ENCODE peak calls at places on chromosomes 2 and 18, in seven cellular contexts. N, B, T, Z, O, Y and R are unnamed samples. For H3K4me1, the result is how much of the 10 kb centered on the place peaks cover.

GRCh38 chr2:98040331-98040939 is 44.7 kb upstream of the TMEM131 start:
- DNase-seq in O (no peak), B (no peak), N (no peak), Y (no peak), Z (no peak), T (no peak), R (no peak)

GRCh38 chr2:161243873-161244272 is 64.4 kb upstream of the PSMD14 start:
- DNase-seq in N (peak), Y (peak), Z (peak), B (no peak), T (no peak), O (no peak), R (no peak)

GRCh38 chr2:196077821-196078220 is 9.2 kb upstream of the DNAH7 start:
- DNase-seq in Y (no peak), T (no peak), B (no peak), O (no peak), N (no peak), Z (no peak), R (no peak)

GRCh38 chr2:223970343-223971128 is 13.3 kb downstream of the MRPL44 start:
- DNase-seq in Z (peak), Y (peak), N (peak), B (peak), T (peak), O (peak), R (peak)

GRCh38 chr18:2223859-2224258 is 347.4 kb downstream of the METTL4 start:
- DNase-seq in O (peak), Y (peak), Z (no peak), B (no peak), N (peak), T (no peak), R (peak)

GRCh38 chr2:200450288-200450687 is 59.6 kb downstream of the KCTD18 start:
- DNase-seq in O (no peak), N (no peak), Z (no peak), B (no peak), Y (no peak), T (no peak), R (no peak)

GRCh38 chr2:164560181-164560792 is 61.0 kb downstream of the GRB14 start:
- DNase-seq in T (no peak), N (peak), B (no peak), Z (no peak), Y (no peak), O (peak), R (no peak)

GRCh38 chr18:11470941-11471340 is 138.5 kb upstream of the SLC35G4 start:
- DNase-seq in Z (no peak), B (no peak), Y (no peak), T (no peak), O (no peak), N (no peak), R (no peak)

GRCh38 chr2:88443353-88443938 is 9.0 kb downstream of the FOXI3 start:
- DNase-seq in O (no peak), N (no peak), Y (peak), B (no peak), T (no peak), Z (no peak), R (no peak)

GRCh38 chr2:164697688-164698290 is 76.5 kb upstream of the GRB14 start:
- DNase-seq in Y (no peak), Z (no peak), N (peak), T (no peak), O (peak), B (no peak), R (no peak)

GRCh38 chr2:126715576-126716406 is 59.8 kb downstream of the GYPC start:
- DNase-seq in O (no peak), Z (no peak), Y (peak), B (no peak), N (no peak), T (no peak), R (no peak)

GRCh38 chr18:54939375-54939917 is 19.8 kb downstream of the CCDC68 start:
- DNase-seq in Z (no peak), T (no peak), O (no peak), B (no peak), N (no peak), Y (no peak), R (no peak)

GRCh38 chr2:3692375-3692774 is 11.0 kb upstream of the DCDC2C start:
- DNase-seq in O (peak), B (no peak), T (no peak), Z (no peak), N (peak), Y (no peak), R (no peak)

GRCh38 chr2:152186257-152186656 is 10.7 kb upstream of the STAM2 start:
- DNase-seq in Z (no peak), Y (no peak), B (no peak), O (no peak), N (no peak), T (no peak), R (no peak)

GRCh38 chr2:100524331-100524730 is 38.5 kb upstream of the PDCL3 start:
- DNase-seq in T (no peak), O (no peak), B (no peak), Z (no peak), Y (no peak), N (no peak), R (no peak)

GRCh38 chr2:216857131-216857550 is 2.7 kb downstream of the TNP1 start:
- DNase-seq in N (no peak), Z (peak), T (no peak), O (no peak), B (no peak), Y (no peak), R (no peak)

GRCh38 chr2:187169108-187169713 is 278.8 kb downstream of the CALCRL start:
- DNase-seq in Z (no peak), O (no peak), Y (no peak), B (no peak), T (no peak), N (peak), R (no peak)

GRCh38 chr18:2459886-2460285 is 111.4 kb downstream of the METTL4 start:
- DNase-seq in Y (no peak), Z (no peak), O (no peak), B (no peak), N (no peak), T (no peak), R (no peak)

GRCh38 chr2:160282063-160282580 is 82.0 kb upstream of the ITGB6 start:
- DNase-seq in B (no peak), N (no peak), T (no peak), O (no peak), Z (no peak), Y (no peak), R (peak)

GRCh38 chr18:2657788-2658458 is 2.4 kb downstream of the SMCHD1 start:
- DNase-seq in B (no peak), Y (no peak), T (no peak), Z (no peak), N (peak), O (peak), R (no peak)

GRCh38 chr18:37304012-37304680 is 261.5 kb downstream of the CELF4 start:
- DNase-seq in N (no peak), Z (no peak), Y (no peak), O (no peak), T (no peak), B (no peak), R (no peak)

GRCh38 chr2:237480988-237481387 is 6.1 kb upstream of the MLPH start:
- DNase-seq in B (no peak), Z (no peak), O (no peak), N (no peak), Y (no peak), T (no peak), R (no peak)

GRCh38 chr2:10141736-10142639 is 19.4 kb downstream of the RRM2 start:
- DNase-seq in T (no peak), O (no peak), Y (peak), N (peak), Z (peak), B (no peak), R (peak)

GRCh38 chr18:21826196-21826595 is 85.6 kb downstream of the MIB1 start:
- DNase-seq in T (no peak), Z (no peak), Y (no peak), N (no peak), O (no peak), B (no peak), R (no peak)

GRCh38 chr2:7269993-7270392 is 352.8 kb downstream of the RNF144A start:
- DNase-seq in T (no peak), N (no peak), O (no peak), Z (no peak), B (no peak), Y (peak), R (no peak)

GRCh38 chr2:101699939-101700442 is 2.5 kb downstream of the MAP4K4 start:
- DNase-seq in O (no peak), B (no peak), Y (no peak), T (no peak), N (no peak), Z (no peak), R (no peak)

GRCh38 chr18:13221821-13222220 is 3.3 kb downstream of the LDLRAD4 start:
- DNase-seq in N (no peak), Y (no peak), T (peak), B (peak), O (no peak), Z (peak), R (peak)

GRCh38 chr2:226115102-226115831 is 684.4 kb downstream of the IRS1 start:
- DNase-seq in T (no peak), N (no peak), Y (no peak), B (no peak), Z (no peak), O (peak), R (no peak)

GRCh38 chr2:16741508-16741907 is 75.9 kb upstream of the CYRIA start:
- DNase-seq in N (no peak), Y (no peak), Z (no peak), T (no peak), O (no peak), B (no peak), R (no peak)
- TF ChIP-seq CTCF in N (no peak), Y (no peak), Z (no peak), T (no peak), O (no peak), B (no peak), R (no peak)

GRCh38 chr2:20666114-20666363 is 905 bp upstream of the GDF7 start:
- DNase-seq in Z (no peak), Y (peak), T (no peak), B (no peak), O (no peak), N (no peak), R (no peak)

GRCh38 chr2:20666364-20667150 is at the start of gene GDF7:
- DNase-seq in Z (no peak), N (no peak), B (peak), Y (peak), T (peak), O (no peak), R (no peak)

GRCh38 chr2:20667531-20668401 is 822 bp downstream of the GDF7 start:
- DNase-seq in Y (peak), O (no peak), Z (no peak), B (no peak), T (no peak), N (no peak), R (no peak)

GRCh38 chr2:20668470-20668869 is 1.5 kb downstream of the GDF7 start:
- DNase-seq in O (no peak), T (no peak), N (no peak), Y (peak), Z (no peak), B (no peak), R (no peak)

DNA sequence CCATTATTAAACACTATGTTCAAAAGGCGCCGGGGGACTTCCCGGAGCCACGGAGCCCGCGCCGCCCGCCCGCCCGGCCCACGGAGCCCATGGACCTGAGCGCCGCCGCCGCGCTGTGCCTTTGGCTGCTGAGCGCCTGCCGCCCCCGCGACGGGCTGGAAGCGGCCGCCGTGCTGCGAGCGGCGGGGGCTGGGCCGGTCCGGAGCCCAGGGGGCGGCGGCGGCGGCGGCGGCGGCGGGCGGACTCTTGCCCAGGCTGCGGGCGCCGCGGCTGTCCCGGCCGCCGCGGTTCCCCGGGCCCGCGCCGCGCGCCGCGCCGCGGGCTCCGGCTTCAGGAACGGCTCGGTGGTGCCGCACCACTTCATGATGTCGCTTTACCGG is 197 bp downstream of the GDF7 start:
- DNase-seq in T (no peak), B (no peak), O (no peak), N (no peak), Y (no peak), Z (no peak), R (no peak)
- H3K4me3 ChIP-seq in T (peak), B (peak), O (no peak), N (no peak), Y (no peak), Z (peak), R (peak)

GRCh38 chr2:217908544-217908943 is 94.3 kb downstream of the TNS1 start:
- DNase-seq in T (peak), Z (no peak), N (no peak), O (no peak), B (no peak), Y (no peak), R (no peak)
- H3K4me1 ChIP-seq in T (half or more), Z (half or more), N (under half), O (under half), B (half or more), Y (under half), R (under half)

GRCh38 chr18:66616523-66616983 is 12.7 kb upstream of the CDH19 start:
- DNase-seq in T (no peak), Z (no peak), O (no peak), Y (peak), B (no peak), N (no peak), R (peak)
- TF ChIP-seq CTCF in T (peak), Z (no peak), O (no peak), Y (peak), B (no peak), N (peak), R (peak)

GRCh38 chr2:71100195-71100964 is 29.6 kb downstream of the MCEE start:
- DNase-seq in T (peak), B (peak), Y (peak), O (peak), N (peak), Z (peak), R (peak)
- H3K4me3 ChIP-seq in T (no peak), B (no peak), Y (no peak), O (no peak), N (no peak), Z (no peak), R (no peak)

GRCh38 chr2:20221169-20221938 is 3.6 kb downstream of the SDC1 start:
- DNase-seq in Z (no peak), O (no peak), B (no peak), Y (peak), N (no peak), T (no peak), R (no peak)

GRCh38 chr2:20224191-20224715 is 677 bp downstream of the SDC1 start:
- DNase-seq in B (no peak), Y (no peak), T (no peak), N (no peak), Z (no peak), O (no peak), R (no peak)

GRCh38 chr2:20223345-20224190 is 1.4 kb downstream of the SDC1 start:
- DNase-seq in B (no peak), Z (peak), N (no peak), T (peak), O (no peak), Y (peak), R (peak)

GRCh38 chr2:20222769-20223344 is 2.1 kb downstream of the SDC1 start:
- DNase-seq in B (no peak), N (no peak), O (no peak), Y (no peak), Z (peak), T (no peak), R (no peak)

GRCh38 chr2:20221939-20222768 is 2.8 kb downstream of the SDC1 start:
- DNase-seq in N (no peak), B (no peak), Y (peak), T (no peak), O (no peak), Z (no peak), R (no peak)
- H3K4me1 ChIP-seq in N (under half), B (under half), Y (under half), T (under half), O (under half), Z (under half), R (under half)

GRCh38 chr18:78610646-78611045 is 369.0 kb upstream of the SALL3 start:
- DNase-seq in N (no peak), Z (no peak), Y (peak), B (no peak), T (no peak), O (no peak), R (no peak)
- TF ChIP-seq CTCF in N (no peak), Z (no peak), Y (no peak), B (no peak), T (no peak), O (no peak), R (no peak)

GRCh38 chr2:53515435-53516332 is 251.9 kb upstream of the CHAC2 start:
- DNase-seq in N (no peak), T (no peak), B (no peak), Z (no peak), Y (peak), O (no peak), R (no peak)
- H3K4me3 ChIP-seq in N (no peak), T (no peak), B (no peak), Z (no peak), Y (no peak), O (no peak), R (no peak)

DNA sequence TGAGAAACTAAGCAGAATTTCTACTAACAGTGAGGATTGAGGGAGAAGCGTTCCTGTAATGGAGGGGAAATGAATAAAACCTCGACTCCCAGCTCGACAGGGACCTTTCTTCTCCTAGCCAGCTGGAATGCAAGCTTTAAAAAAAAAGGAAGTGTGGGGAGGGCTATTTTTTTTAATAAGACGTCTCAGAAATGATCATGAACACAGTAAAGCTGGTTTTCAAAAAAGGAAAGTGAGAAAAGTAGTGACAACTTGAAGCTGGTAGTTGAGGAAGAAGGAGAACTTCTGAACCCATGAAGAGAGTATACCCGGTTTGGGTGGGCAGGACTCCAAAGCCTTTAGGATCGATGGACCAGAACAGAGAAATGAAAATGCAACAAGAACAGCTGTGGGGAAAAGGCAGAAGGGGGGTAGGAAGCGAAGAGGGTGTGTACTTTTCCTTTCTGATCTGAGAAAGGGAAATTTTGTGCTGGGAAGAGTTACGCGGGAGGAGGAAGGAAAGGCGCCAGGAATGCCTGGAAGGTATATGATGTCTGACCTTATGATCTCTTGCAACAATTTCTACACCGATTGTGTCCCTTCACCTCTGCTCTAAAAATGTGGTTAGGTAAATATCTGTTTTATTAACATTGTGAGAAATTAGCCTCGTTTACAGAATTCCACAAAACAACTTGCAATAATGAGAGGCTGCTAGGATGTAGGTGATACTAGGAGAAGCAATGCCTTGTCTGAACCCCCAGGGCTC is 22.6 kb upstream of the CYP1B1 start:
- DNase-seq in N (no peak), O (no peak), B (no peak), Z (peak), T (peak), Y (no peak), R (no peak)
- H3K4me1 ChIP-seq in N (under half), O (under half), B (under half), Z (under half), T (half or more), Y (under half), R (under half)